ENCODE peak calls at places on chromosomes 1 and 21, in nine cellular contexts. K, B, Z, I, F, H, P, M and L are unnamed samples.

GRCh38 chr21:40847956-40848355 is 998 bp upstream of the DSCAM start:
- DNase-seq in K (no peak), B (no peak), Z (no peak), I (no peak), F (no peak), H (no peak), P (no peak), M (no peak), L (no peak)

GRCh38 chr1:221102206-221102605 is 223.0 kb downstream of the HLX start:
- DNase-seq in K (no peak), B (no peak), Z (no peak), I (no peak), F (no peak), H (no peak), P (no peak), M (no peak), L (no peak)

GRCh38 chr1:119647228-119647733 is 785 bp downstream of the ZNF697 start:
- DNase-seq in K (no peak), B (no peak), Z (no peak), I (no peak), F (no peak), H (peak), P (no peak), M (no peak), L (no peak)

GRCh38 chr1:204633665-204634064 is 51.9 kb downstream of the LRRN2 start:
- DNase-seq in K (no peak), B (no peak), Z (peak), I (no peak), F (no peak), H (no peak), P (no peak), M (no peak), L (no peak)

GRCh38 chr1:89259283-89259971 is 13.2 kb downstream of the GBP5 start:
- DNase-seq in K (no peak), B (peak), Z (no peak), I (no peak), F (peak), H (peak), P (peak), M (no peak), L (no peak)

GRCh38 chr1:59880735-59881134 is 45.8 kb downstream of the CYP2J2 start:
- DNase-seq in K (no peak), B (no peak), Z (peak), I (no peak), F (no peak), H (peak), P (no peak), M (no peak), L (no peak)

GRCh38 chr1:154431586-154432373 is 26.6 kb downstream of the IL6R start:
- DNase-seq in K (no peak), B (no peak), Z (no peak), I (peak), F (no peak), H (peak), P (peak), M (no peak), L (no peak)

GRCh38 chr1:115671176-115672062 is 29.6 kb downstream of the VANGL1 start:
- DNase-seq in K (no peak), B (no peak), Z (no peak), I (no peak), F (no peak), H (no peak), P (no peak), M (no peak), L (no peak)

GRCh38 chr1:86636898-86637297 is 67.5 kb upstream of the SH3GLB1 start:
- DNase-seq in K (no peak), B (no peak), Z (no peak), I (no peak), F (no peak), H (no peak), P (no peak), M (no peak), L (no peak)

GRCh38 chr1:26239936-26240335 is 5.9 kb downstream of the CEP85 start:
- DNase-seq in K (no peak), B (no peak), Z (no peak), I (no peak), F (no peak), H (no peak), P (no peak), M (no peak), L (no peak)

GRCh38 chr1:186754542-186755150 is 74.1 kb upstream of the PLA2G4A start:
- DNase-seq in K (no peak), B (no peak), Z (no peak), I (no peak), F (no peak), H (no peak), P (no peak), M (no peak), L (no peak)

GRCh38 chr1:65310078-65310587 is 790 bp downstream of the DNAJC6 start:
- DNase-seq in K (no peak), B (no peak), Z (no peak), I (no peak), F (no peak), H (no peak), P (no peak), M (no peak), L (no peak)

GRCh38 chr1:101158424-101158823 is 78.4 kb upstream of the S1PR1 start:
- DNase-seq in K (no peak), B (no peak), Z (no peak), I (no peak), F (no peak), H (no peak), P (no peak), M (no peak), L (no peak)

GRCh38 chr1:94621802-94622201 is 80.2 kb upstream of the F3 start:
- DNase-seq in K (no peak), B (no peak), Z (no peak), I (no peak), F (no peak), H (no peak), P (no peak), M (no peak), L (no peak)

GRCh38 chr21:43997766-43998742 is 14.1 kb upstream of the TRAPPC10 start:
- DNase-seq in K (no peak), B (no peak), Z (no peak), I (no peak), F (no peak), H (no peak), P (no peak), M (no peak), L (no peak)

GRCh38 chr1:168835153-168835648 is 106.2 kb upstream of the DPT start:
- DNase-seq in K (no peak), B (no peak), Z (no peak), I (no peak), F (no peak), H (no peak), P (no peak), M (no peak), L (no peak)

GRCh38 chr1:233105225-233105624 is 154.8 kb downstream of the NTPCR start:
- DNase-seq in K (no peak), B (no peak), Z (no peak), I (no peak), F (no peak), H (no peak), P (no peak), M (no peak), L (no peak)

GRCh38 chr1:58233753-58234152 is 312.8 kb downstream of the OMA1 start:
- DNase-seq in K (no peak), B (no peak), Z (no peak), I (no peak), F (no peak), H (no peak), P (no peak), M (no peak), L (no peak)

GRCh38 chr1:150582371-150582770 is 3.0 kb upstream of the MCL1 start:
- DNase-seq in K (no peak), B (no peak), Z (no peak), I (no peak), F (no peak), H (no peak), P (no peak), M (no peak), L (no peak)

GRCh38 chr1:15355968-15356621 is 53.6 kb upstream of the EFHD2 start:
- DNase-seq in K (no peak), B (no peak), Z (no peak), I (no peak), F (no peak), H (no peak), P (no peak), M (no peak), L (no peak)

GRCh38 chr1:74467786-74468377 is 44.5 kb downstream of the LRRC53 start:
- DNase-seq in K (no peak), B (no peak), Z (no peak), I (no peak), F (no peak), H (no peak), P (no peak), M (no peak), L (no peak)

GRCh38 chr1:34923490-34923889 is 6.0 kb downstream of the DLGAP3 start:
- DNase-seq in K (no peak), B (no peak), Z (no peak), I (no peak), F (no peak), H (no peak), P (no peak), M (no peak), L (no peak)

GRCh38 chr1:53346007-53346813 is 18.3 kb upstream of the LRP8 start:
- DNase-seq in K (no peak), B (no peak), Z (peak), I (no peak), F (no peak), H (no peak), P (no peak), M (no peak), L (no peak)

GRCh38 chr1:159752135-159752580 is 28.6 kb upstream of the DUSP23 start:
- DNase-seq in K (no peak), B (no peak), Z (no peak), I (no peak), F (no peak), H (peak), P (no peak), M (no peak), L (no peak)

GRCh38 chr1:58762806-58763205 is 21.0 kb downstream of the JUN start:
- DNase-seq in K (no peak), B (no peak), Z (no peak), I (no peak), F (no peak), H (no peak), P (no peak), M (no peak), L (no peak)

GRCh38 chr1:112144738-112145426 is 155.4 kb upstream of the KCND3 start:
- DNase-seq in K (no peak), B (no peak), Z (no peak), I (no peak), F (no peak), H (no peak), P (no peak), M (no peak), L (no peak)